ENCODE peak calls at places on chromosomes 11 and 22, in eight cellular contexts. B is choroid plexus epithelial cell, U is RWPE1, W is endothelial cell of umbilical vein, C is ACHN, Z is MV-4-11, S is upper lobe of right lung, H is PC-9. K is an unnamed sample.

GRCh38 chr11:35618497-35619029 is 303 bp downstream of the FJX1 start:
- DNase-seq in B (peak), U (peak), W (no peak), C (no peak), Z (no peak), S (peak), H (peak), K (no peak)

GRCh38 chr22:19800761-19801244 is 40.2 kb downstream of the TBX1 start:
- DNase-seq in B (peak), U (no peak), W (peak), C (peak), Z (peak), S (no peak), H (no peak), K (no peak)

GRCh38 chr11:123611698-123612097 is 42.7 kb downstream of the SCN3B start:
- DNase-seq in B (no peak), U (no peak), W (no peak), C (no peak), Z (no peak), S (no peak), H (no peak), K (no peak)

GRCh38 chr22:47205081-47205491 is 442.6 kb downstream of the TBC1D22A start:
- DNase-seq in B (no peak), U (no peak), W (no peak), C (no peak), Z (no peak), S (no peak), H (no peak), K (no peak)

GRCh38 chr22:27686534-27686933 is 115.0 kb downstream of the MN1 start:
- DNase-seq in B (peak), U (peak), W (peak), C (peak), Z (peak), S (no peak), H (peak), K (peak)

GRCh38 chr11:1397862-1398505 is 8.2 kb downstream of the BRSK2 start:
- DNase-seq in B (no peak), U (no peak), W (no peak), C (no peak), Z (no peak), S (no peak), H (no peak), K (no peak)

GRCh38 chr11:2930705-2931415 is 1.6 kb upstream of the PHLDA2 start:
- DNase-seq in B (peak), U (peak), W (peak), C (peak), Z (peak), S (peak), H (peak), K (peak)

GRCh38 chr11:120205596-120206161 is 5.2 kb upstream of the OAF start:
- DNase-seq in B (peak), U (peak), W (no peak), C (peak), Z (peak), S (no peak), H (peak), K (no peak)

GRCh38 chr22:48761546-48761945 is 1066.1 kb downstream of the BRD1 start:
- DNase-seq in B (no peak), U (no peak), W (no peak), C (no peak), Z (no peak), S (no peak), H (no peak), K (no peak)

GRCh38 chr11:61141601-61142028 is 19.6 kb downstream of the VPS37C start:
- DNase-seq in B (no peak), U (no peak), W (no peak), C (no peak), Z (no peak), S (peak), H (no peak), K (peak)

GRCh38 chr11:35511666-35512065 is 13.8 kb downstream of the PAMR1 start:
- DNase-seq in B (peak), U (peak), W (no peak), C (peak), Z (no peak), S (no peak), H (no peak), K (no peak)

GRCh38 chr11:130168105-130168504 is 8.5 kb downstream of the ST14 start:
- DNase-seq in B (peak), U (no peak), W (no peak), C (no peak), Z (no peak), S (no peak), H (no peak), K (no peak)

GRCh38 chr11:122804796-122805195 is 33.5 kb upstream of the CRTAM start:
- DNase-seq in B (no peak), U (peak), W (no peak), C (no peak), Z (no peak), S (no peak), H (peak), K (no peak)

GRCh38 chr11:746289-747175 is 732 bp upstream of the TALDO1 start:
- DNase-seq in B (peak), U (no peak), W (no peak), C (no peak), Z (no peak), S (no peak), H (peak), K (peak)

GRCh38 chr11:13759050-13759449 is 90.6 kb downstream of the FAR1 start:
- DNase-seq in B (no peak), U (no peak), W (no peak), C (no peak), Z (no peak), S (no peak), H (no peak), K (no peak)

GRCh38 chr22:19865141-19865829 is 10.6 kb upstream of the GNB1L start:
- DNase-seq in B (no peak), U (no peak), W (no peak), C (no peak), Z (no peak), S (peak), H (no peak), K (no peak)

GRCh38 chr11:22703040-22703439 is 36.6 kb downstream of the GAS2 start:
- DNase-seq in B (peak), U (peak), W (peak), C (peak), Z (no peak), S (no peak), H (peak), K (no peak)

GRCh38 chr11:1222491-1223345 is at the start of gene MUC5B:
- DNase-seq in B (no peak), U (no peak), W (no peak), C (no peak), Z (no peak), S (peak), H (peak), K (no peak)

GRCh38 chr11:111183706-111184105 is 61.8 kb upstream of the POU2AF2 start:
- DNase-seq in B (peak), U (no peak), W (no peak), C (no peak), Z (no peak), S (no peak), H (peak), K (no peak)

GRCh38 chr11:6413791-6414231 is 5.1 kb downstream of the APBB1 start:
- DNase-seq in B (no peak), U (no peak), W (no peak), C (no peak), Z (peak), S (no peak), H (no peak), K (peak)

GRCh38 chr22:36411589-36412258 is 24.0 kb upstream of the MYH9 start:
- DNase-seq in B (no peak), U (no peak), W (no peak), C (no peak), Z (no peak), S (no peak), H (peak), K (no peak)

GRCh38 chr11:23212829-23213228 is 352.6 kb upstream of the CCDC179 start:
- DNase-seq in B (no peak), U (no peak), W (no peak), C (no peak), Z (no peak), S (no peak), H (no peak), K (no peak)

GRCh38 chr11:72741429-72741833 is 10.8 kb downstream of the ARAP1 start:
- DNase-seq in B (peak), U (peak), W (no peak), C (no peak), Z (peak), S (peak), H (peak), K (no peak)

GRCh38 chr11:117697319-117697718 is 99.7 kb downstream of the DSCAML1 start:
- DNase-seq in B (no peak), U (no peak), W (no peak), C (no peak), Z (no peak), S (no peak), H (no peak), K (no peak)

GRCh38 chr11:43582837-43583462 is 97.6 kb upstream of the HSD17B12 start:
- DNase-seq in B (no peak), U (no peak), W (no peak), C (no peak), Z (no peak), S (no peak), H (no peak), K (peak)

GRCh38 chr11:125166347-125166841 is 1.8 kb downstream of the PKNOX2 start:
- DNase-seq in B (peak), U (no peak), W (no peak), C (no peak), Z (no peak), S (no peak), H (no peak), K (peak)

GRCh38 chr22:42799462-42800405 is 57.3 kb downstream of the ARFGAP3 start:
- DNase-seq in B (no peak), U (no peak), W (no peak), C (no peak), Z (no peak), S (no peak), H (no peak), K (no peak)

GRCh38 chr22:40806711-40807110 is 12.4 kb downstream of the SLC25A17 start:
- DNase-seq in B (no peak), U (no peak), W (no peak), C (no peak), Z (no peak), S (no peak), H (no peak), K (no peak)

GRCh38 chr22:45185718-45186511 is 22.2 kb downstream of the NUP50 start:
- DNase-seq in B (no peak), U (no peak), W (no peak), C (no peak), Z (no peak), S (no peak), H (peak), K (no peak)

GRCh38 chr11:128171496-128171895 is 415.9 kb downstream of the ETS1 start:
- DNase-seq in B (no peak), U (peak), W (peak), C (no peak), Z (no peak), S (no peak), H (peak), K (no peak)

GRCh38 chr11:35274909-35275807 is 136.2 kb downstream of the CD44 start:
- DNase-seq in B (no peak), U (no peak), W (no peak), C (no peak), Z (peak), S (peak), H (peak), K (peak)

GRCh38 chr11:79119491-79120284 is 321.1 kb downstream of the TENM4 start:
- DNase-seq in B (no peak), U (no peak), W (no peak), C (no peak), Z (peak), S (no peak), H (no peak), K (peak)

GRCh38 chr11:43504316-43504950 is 145.7 kb downstream of the TTC17 start:
- DNase-seq in B (peak), U (peak), W (no peak), C (peak), Z (peak), S (no peak), H (no peak), K (peak)

GRCh38 chr22:31618471-31619176 is 43.4 kb downstream of the PISD start:
- DNase-seq in B (no peak), U (no peak), W (no peak), C (no peak), Z (no peak), S (no peak), H (no peak), K (peak)

GRCh38 chr11:9566561-9567063 is 6.9 kb upstream of the WEE1 start:
- DNase-seq in B (peak), U (no peak), W (no peak), C (peak), Z (no peak), S (no peak), H (no peak), K (no peak)

GRCh38 chr11:2599561-2600189 is 100.1 kb downstream of the KCNQ1OT1 start:
- DNase-seq in B (no peak), U (no peak), W (no peak), C (no peak), Z (no peak), S (no peak), H (no peak), K (no peak)

GRCh38 chr11:61439615-61440014 is 9.7 kb downstream of the SDHAF2 start:
- DNase-seq in B (no peak), U (no peak), W (no peak), C (no peak), Z (no peak), S (no peak), H (no peak), K (no peak)